ENCODE peak calls at places on chromosome 18, in five cellular contexts. Q is endothelial cell, I is left kidney, N is mesendoderm, B is adrenal gland. U is an unnamed sample.

GRCh38 chr18:7615840-7616239 is 48.7 kb downstream of the PTPRM start:
- DNase-seq in Q (no peak), I (no peak), N (no peak), B (no peak), U (no peak)

GRCh38 chr18:38693085-38693484 is 1127.5 kb upstream of the CELF4 start:
- DNase-seq in Q (no peak), I (no peak), N (no peak), B (no peak), U (no peak)

GRCh38 chr18:12027046-12027445 is 45.7 kb downstream of the IMPA2 start:
- DNase-seq in Q (no peak), I (no peak), N (no peak), B (peak), U (no peak)

GRCh38 chr18:48296581-48296980 is 112.6 kb downstream of the ZBTB7C start:
- DNase-seq in Q (no peak), I (no peak), N (no peak), B (no peak), U (no peak)

GRCh38 chr18:5653802-5654201 is 110.0 kb upstream of the EPB41L3 start:
- DNase-seq in Q (no peak), I (no peak), N (no peak), B (no peak), U (no peak)

GRCh38 chr18:58473071-58473470 is 155.8 kb downstream of the ALPK2 start:
- DNase-seq in Q (no peak), I (no peak), N (no peak), B (no peak), U (no peak)

GRCh38 chr18:49041677-49042570 is 91.2 kb upstream of the SMAD7 start:
- DNase-seq in Q (no peak), I (peak), N (peak), B (peak), U (peak)

GRCh38 chr18:27377251-27377650 is 192.1 kb upstream of the CHST9 start:
- DNase-seq in Q (no peak), I (no peak), N (peak), B (no peak), U (no peak)

GRCh38 chr18:59353079-59353680 is 5.9 kb downstream of the LMAN1 start:
- DNase-seq in Q (no peak), I (no peak), N (no peak), B (no peak), U (no peak)

GRCh38 chr18:54712315-54712714 is 116.0 kb upstream of the RAB27B start:
- DNase-seq in Q (no peak), I (no peak), N (no peak), B (no peak), U (no peak)

U was measured in H9.